ENCODE peak calls at places on chromosomes 6 and 20, in five cellular contexts. H is stimulated activated CD4-positive, alpha-beta T cell treated with anti-CD3 and anti-CD28 coated beads, Interleukin-15, amount 100 ng/mL, for 1 hour; F is SK-N-DZ; L is sciatic nerve; Y is Daoy. B is an unnamed sample.

GRCh38 chr6:104789770-104790190 is 69.9 kb downstream of the HACE1 start:
- DNase-seq in H (no peak), F (peak; percentile 17), L (no peak), Y (peak; percentile 27), B (no peak)

GRCh38 chr6:50992232-50992631 is 173.6 kb downstream of the TFAP2B start:
- DNase-seq in H (no peak), F (no peak), L (no peak), Y (no peak), B (no peak)

GRCh38 chr6:65229768-65230167 is 477.3 kb downstream of the EYS start:
- DNase-seq in H (no peak), F (no peak), L (no peak), Y (no peak), B (no peak)

GRCh38 chr20:22617160-22617559 is 32.8 kb upstream of the FOXA2 start:
- DNase-seq in H (no peak), F (no peak), L (no peak), Y (peak; percentile 73), B (no peak)

GRCh38 chr20:12049125-12049524 is 131.4 kb downstream of the BTBD3 start:
- DNase-seq in H (no peak), F (no peak), L (no peak), Y (no peak), B (no peak)

GRCh38 chr6:30612213-30612612 is 4.8 kb downstream of the PPP1R10 start:
- DNase-seq in H (no peak), F (no peak), L (no peak), Y (no peak), B (peak; percentile 45)

GRCh38 chr6:34912715-34913464 is 23.8 kb downstream of the ANKS1A start:
- DNase-seq in H (no peak), F (no peak), L (no peak), Y (peak; percentile 86), B (no peak)

GRCh38 chr6:22036267-22036666 is 260.6 kb downstream of the PRL start:
- DNase-seq in H (no peak), F (peak; percentile 40), L (no peak), Y (peak; percentile 78), B (peak; percentile 26)

GRCh38 chr20:58652606-58653303 is 1.7 kb downstream of the STX16 start:
- DNase-seq in H (no peak), F (no peak), L (no peak), Y (no peak), B (no peak)

GRCh38 chr20:47356220-47356525 is 326 bp downstream of the ZMYND8 start:
- DNase-seq in H (no peak), F (no peak), L (no peak), Y (no peak), B (no peak)

GRCh38 chr6:156167289-156168076 is 609.7 kb upstream of the ARID1B start:
- DNase-seq in H (no peak), F (no peak), L (no peak), Y (no peak), B (no peak)

GRCh38 chr6:89148016-89148750 is 2.3 kb downstream of the PM20D2 start:
- DNase-seq in H (no peak), F (no peak), L (no peak), Y (peak; percentile 55), B (no peak)

GRCh38 chr6:14277405-14277930 is 159.9 kb downstream of the CD83 start:
- DNase-seq in H (no peak), F (no peak), L (no peak), Y (no peak), B (no peak)

GRCh38 chr6:16523550-16524379 is 237.5 kb downstream of the ATXN1 start:
- DNase-seq in H (no peak), F (no peak), L (no peak), Y (peak; percentile 94), B (no peak)

GRCh38 chr6:53894086-53894485 is 99.3 kb downstream of the LRRC1 start:
- DNase-seq in H (no peak), F (no peak), L (no peak), Y (peak; percentile 58), B (no peak)

GRCh38 chr6:122388945-122389344 is 10.5 kb upstream of the HSF2 start:
- DNase-seq in H (no peak), F (no peak), L (no peak), Y (no peak), B (no peak)

GRCh38 chr6:161476711-161477110 is 202.8 kb upstream of the AGPAT4 start:
- DNase-seq in H (no peak), F (peak; percentile 23), L (no peak), Y (peak; percentile 83), B (no peak)

GRCh38 chr6:77463881-77464867 is 883 bp upstream of the HTR1B start:
- DNase-seq in H (no peak), F (peak; percentile 64), L (no peak), Y (no peak), B (no peak)